ENCODE peak calls at places on chromosomes 6 and 20, in seven cellular contexts. One of them, this sample, is unnamed.

GRCh38 chr6:37524025-37524647 is 24.4 kb upstream of the CCDC167 start:
- DNase-seq in GM23338: no peak
- DNase-seq in endodermal cell: no peak
- DNase-seq in prostate gland: no peak
- DNase-seq in fibroblast of the aortic adventitia: no peak
- DNase-seq in coronary artery: no peak
- DNase-seq in hepatocyte: no peak
- DNase-seq in this sample: no peak

GRCh38 chr6:145948328-145948727 is 15.8 kb downstream of the SHPRH start:
- DNase-seq in GM23338: no peak
- DNase-seq in endodermal cell: no peak
- DNase-seq in prostate gland: no peak
- DNase-seq in fibroblast of the aortic adventitia: peak; percentile 65
- DNase-seq in coronary artery: no peak
- DNase-seq in hepatocyte: no peak
- DNase-seq in this sample: no peak

GRCh38 chr6:139891471-139891870 is 517.0 kb upstream of the CITED2 start:
- DNase-seq in GM23338: no peak
- DNase-seq in endodermal cell: no peak
- DNase-seq in prostate gland: no peak
- DNase-seq in fibroblast of the aortic adventitia: no peak
- DNase-seq in coronary artery: no peak
- DNase-seq in hepatocyte: no peak
- DNase-seq in this sample: no peak

GRCh38 chr6:151059612-151060095 is 180.1 kb upstream of the AKAP12 start:
- DNase-seq in GM23338: no peak
- DNase-seq in endodermal cell: no peak
- DNase-seq in prostate gland: no peak
- DNase-seq in fibroblast of the aortic adventitia: peak; percentile 37
- DNase-seq in coronary artery: no peak
- DNase-seq in hepatocyte: no peak
- DNase-seq in this sample: peak; percentile 90

GRCh38 chr6:151675746-151676459 is 131.6 kb upstream of the ESR1 start:
- DNase-seq in GM23338: peak; percentile 85
- DNase-seq in endodermal cell: peak; percentile 88
- DNase-seq in prostate gland: no peak
- DNase-seq in fibroblast of the aortic adventitia: peak; percentile 42
- DNase-seq in coronary artery: no peak
- DNase-seq in hepatocyte: peak; percentile 79
- DNase-seq in this sample: no peak

GRCh38 chr20:13147071-13147961 is 73.8 kb upstream of the ISM1 start:
- DNase-seq in GM23338: no peak
- DNase-seq in endodermal cell: no peak
- DNase-seq in prostate gland: no peak
- DNase-seq in fibroblast of the aortic adventitia: peak; percentile 22
- DNase-seq in coronary artery: no peak
- DNase-seq in hepatocyte: no peak
- DNase-seq in this sample: no peak

GRCh38 chr6:158784505-158784904 is 34.7 kb downstream of the EZR start:
- DNase-seq in GM23338: no peak
- DNase-seq in endodermal cell: no peak
- DNase-seq in prostate gland: no peak
- DNase-seq in fibroblast of the aortic adventitia: no peak
- DNase-seq in coronary artery: no peak
- DNase-seq in hepatocyte: no peak
- DNase-seq in this sample: no peak

GRCh38 chr6:37137881-37138568 is 31.9 kb upstream of the PIM1 start:
- DNase-seq in GM23338: no peak
- DNase-seq in endodermal cell: peak; percentile 95
- DNase-seq in prostate gland: no peak
- DNase-seq in fibroblast of the aortic adventitia: peak; percentile 67
- DNase-seq in coronary artery: no peak
- DNase-seq in hepatocyte: peak; percentile 81
- DNase-seq in this sample: peak; percentile 92

GRCh38 chr6:132749111-132749510 is 8.6 kb downstream of the VNN2 start:
- DNase-seq in GM23338: no peak
- DNase-seq in endodermal cell: no peak
- DNase-seq in prostate gland: no peak
- DNase-seq in fibroblast of the aortic adventitia: peak; percentile 47
- DNase-seq in coronary artery: no peak
- DNase-seq in hepatocyte: no peak
- DNase-seq in this sample: peak; percentile 63

GRCh38 chr6:11366183-11366933 is 133.9 kb upstream of the NEDD9 start:
- DNase-seq in GM23338: no peak
- DNase-seq in endodermal cell: peak; percentile 32
- DNase-seq in prostate gland: no peak
- DNase-seq in fibroblast of the aortic adventitia: no peak
- DNase-seq in coronary artery: no peak
- DNase-seq in hepatocyte: no peak
- DNase-seq in this sample: no peak

GRCh38 chr20:45373353-45374100 is 4.6 kb downstream of the TP53TG5 start:
- DNase-seq in GM23338: peak; percentile 94
- DNase-seq in endodermal cell: peak; percentile 97
- DNase-seq in prostate gland: peak; percentile 74
- DNase-seq in fibroblast of the aortic adventitia: peak; percentile 87
- DNase-seq in coronary artery: peak; percentile 95
- DNase-seq in hepatocyte: peak; percentile 91
- DNase-seq in this sample: peak; percentile 86

GRCh38 chr20:41395669-41396664 is 29.3 kb upstream of the EMILIN3 start:
- DNase-seq in GM23338: peak; percentile 46
- DNase-seq in endodermal cell: no peak
- DNase-seq in prostate gland: no peak
- DNase-seq in fibroblast of the aortic adventitia: no peak
- DNase-seq in coronary artery: no peak
- DNase-seq in hepatocyte: no peak
- DNase-seq in this sample: no peak

GRCh38 chr6:96836579-96837137 is 619 bp downstream of the GPR63 start:
- DNase-seq in GM23338: peak; percentile 32
- DNase-seq in endodermal cell: no peak
- DNase-seq in prostate gland: peak; percentile 13
- DNase-seq in fibroblast of the aortic adventitia: peak; percentile 3
- DNase-seq in coronary artery: no peak
- DNase-seq in hepatocyte: peak; percentile 25
- DNase-seq in this sample: no peak

GRCh38 chr20:362271-363254 is 15.7 kb downstream of the NRSN2 start:
- DNase-seq in GM23338: peak; percentile 68
- DNase-seq in endodermal cell: peak; percentile 63
- DNase-seq in prostate gland: peak; percentile 96
- DNase-seq in fibroblast of the aortic adventitia: peak; percentile 81
- DNase-seq in coronary artery: no peak
- DNase-seq in hepatocyte: peak; percentile 89
- DNase-seq in this sample: peak; percentile 91

GRCh38 chr6:70763754-70764153 is 96.1 kb downstream of the SMAP1 start:
- DNase-seq in GM23338: no peak
- DNase-seq in endodermal cell: no peak
- DNase-seq in prostate gland: no peak
- DNase-seq in fibroblast of the aortic adventitia: no peak
- DNase-seq in coronary artery: no peak
- DNase-seq in hepatocyte: no peak
- DNase-seq in this sample: peak; percentile 59

DNA sequence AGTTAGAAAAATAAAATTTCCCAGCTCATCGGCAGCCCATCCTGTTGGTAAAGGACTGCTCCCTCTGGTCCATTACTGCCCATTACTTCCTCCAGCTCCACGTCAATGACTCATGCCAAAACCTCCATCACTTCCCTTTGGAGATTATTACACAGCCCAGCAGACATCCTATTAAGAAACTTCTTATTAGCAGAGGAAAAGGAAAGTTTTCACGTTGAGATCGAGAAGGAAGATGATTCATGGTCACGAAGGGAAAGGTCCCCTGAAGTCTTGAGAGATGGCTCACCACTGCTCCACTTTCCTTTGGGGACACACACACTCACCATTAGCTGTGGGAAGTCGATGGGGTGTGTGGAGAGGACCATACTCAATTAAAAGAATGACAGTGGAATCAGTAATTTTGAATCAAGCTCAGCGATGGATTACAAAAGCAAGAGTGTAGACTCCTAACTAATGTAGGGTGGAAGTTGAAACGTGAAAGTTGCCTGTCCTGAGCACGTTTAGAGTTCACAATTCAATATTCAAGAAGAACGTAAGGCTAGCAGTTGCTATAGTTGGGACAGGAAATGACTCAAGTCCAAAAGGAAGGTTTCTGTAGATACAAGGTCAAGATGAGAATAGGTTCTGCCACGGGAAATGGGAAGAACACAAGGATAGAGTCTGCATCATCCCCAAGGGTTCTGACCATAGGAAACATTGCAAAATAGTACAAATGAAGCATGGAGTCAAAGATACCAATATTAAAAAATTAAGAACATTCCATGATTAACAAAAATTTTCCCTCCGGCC is 21.6 kb downstream of the SASH1 start:
- DNase-seq in GM23338: no peak
- DNase-seq in endodermal cell: no peak
- DNase-seq in prostate gland: no peak
- DNase-seq in fibroblast of the aortic adventitia: peak; percentile 74
- DNase-seq in coronary artery: no peak
- DNase-seq in hepatocyte: no peak
- DNase-seq in this sample: peak; percentile 81
- TF ChIP-seq CTCF in GM23338: no peak
- TF ChIP-seq CTCF in endodermal cell: no peak
- TF ChIP-seq CTCF in prostate gland: no peak
- TF ChIP-seq CTCF in fibroblast of the aortic adventitia: no peak
- TF ChIP-seq CTCF in coronary artery: no peak
- TF ChIP-seq CTCF in hepatocyte: no peak
- TF ChIP-seq CTCF in this sample: no peak

GRCh38 chr6:5999688-6000608 is 6.8 kb downstream of the NRN1 start:
- DNase-seq in GM23338: peak; percentile 51
- DNase-seq in endodermal cell: peak; percentile 75
- DNase-seq in prostate gland: no peak
- DNase-seq in fibroblast of the aortic adventitia: no peak
- DNase-seq in coronary artery: no peak
- DNase-seq in hepatocyte: no peak
- DNase-seq in this sample: no peak

GRCh38 chr6:5996701-5997419 is 9.9 kb downstream of the NRN1 start:
- DNase-seq in GM23338: peak; percentile 64
- DNase-seq in endodermal cell: peak; percentile 75
- DNase-seq in prostate gland: no peak
- DNase-seq in fibroblast of the aortic adventitia: no peak
- DNase-seq in coronary artery: no peak
- DNase-seq in hepatocyte: peak; percentile 44
- DNase-seq in this sample: no peak

GRCh38 chr6:5997420-5998093 is 9.2 kb downstream of the NRN1 start:
- DNase-seq in GM23338: peak; percentile 70
- DNase-seq in endodermal cell: peak; percentile 86
- DNase-seq in prostate gland: no peak
- DNase-seq in fibroblast of the aortic adventitia: no peak
- DNase-seq in coronary artery: no peak
- DNase-seq in hepatocyte: no peak
- DNase-seq in this sample: no peak

GRCh38 chr6:5998236-5998635 is 8.5 kb downstream of the NRN1 start:
- DNase-seq in GM23338: no peak
- DNase-seq in endodermal cell: no peak
- DNase-seq in prostate gland: no peak
- DNase-seq in fibroblast of the aortic adventitia: no peak
- DNase-seq in coronary artery: no peak
- DNase-seq in hepatocyte: no peak
- DNase-seq in this sample: no peak

DNA sequence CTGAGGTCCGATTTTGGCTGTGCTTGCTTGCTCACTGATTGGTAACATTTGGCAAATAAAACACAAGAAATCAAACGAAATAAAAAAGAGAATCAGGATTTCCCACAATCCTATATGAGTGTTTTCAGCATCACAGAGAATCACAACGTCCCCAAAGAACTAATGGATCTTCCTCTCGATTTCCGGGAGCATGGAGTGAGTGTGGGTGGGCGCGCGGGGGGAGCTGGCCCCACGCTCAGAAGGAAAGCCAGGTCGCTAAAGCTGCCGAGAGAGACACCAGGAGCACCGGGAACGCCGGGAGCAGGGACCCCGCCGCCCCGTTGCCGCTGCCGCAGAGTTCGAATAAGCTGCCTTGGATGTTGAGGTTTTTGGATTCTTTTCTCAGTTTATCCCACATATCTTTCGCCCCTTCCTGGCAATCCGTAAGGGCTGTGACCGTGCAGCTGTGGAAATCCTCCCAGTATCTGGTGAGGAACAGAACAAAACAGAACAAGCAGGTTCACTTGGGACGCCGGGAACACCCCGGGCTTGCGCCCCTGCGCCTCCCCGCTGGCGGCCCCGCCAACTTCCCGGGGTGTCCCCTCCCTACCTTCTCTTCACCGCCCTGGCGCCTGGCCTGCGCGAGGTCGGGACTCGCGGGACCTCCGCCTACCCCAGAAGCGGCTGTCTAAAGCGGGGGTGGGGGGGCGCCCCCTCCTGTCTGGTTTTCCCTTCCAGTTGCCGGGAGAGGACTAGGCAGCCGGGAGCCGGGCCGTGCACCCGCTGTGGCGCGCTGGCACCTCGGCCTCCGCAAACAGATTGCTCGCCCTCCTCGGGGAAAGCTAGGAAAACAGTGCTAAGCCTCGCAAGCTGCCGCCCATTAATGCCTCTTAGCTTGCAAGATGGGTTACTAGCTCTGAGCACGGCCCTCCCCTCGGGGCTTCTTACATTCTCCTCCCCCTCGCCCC is 7.7 kb downstream of the NRN1 start:
- DNase-seq in GM23338: peak; percentile 74
- DNase-seq in endodermal cell: peak; percentile 89
- DNase-seq in prostate gland: no peak
- DNase-seq in fibroblast of the aortic adventitia: no peak
- DNase-seq in coronary artery: no peak
- DNase-seq in hepatocyte: no peak
- DNase-seq in this sample: no peak
- H3K4me3 ChIP-seq in GM23338: peak overlapping the region; percentile 58
- H3K4me3 ChIP-seq in endodermal cell: peak overlapping the region; percentile 72
- H3K4me3 ChIP-seq in prostate gland: no peak overlapping the region
- H3K4me3 ChIP-seq in fibroblast of the aortic adventitia: no peak overlapping the region
- H3K4me3 ChIP-seq in coronary artery: peak overlapping the region; percentile 40
- H3K4me3 ChIP-seq in hepatocyte: no peak overlapping the region
- H3K4me3 ChIP-seq in this sample: no peak overlapping the region

GRCh38 chr6:152952866-152953509 is 29.9 kb downstream of the FBXO5 start:
- DNase-seq in GM23338: peak; percentile 69
- DNase-seq in endodermal cell: no peak
- DNase-seq in prostate gland: no peak
- DNase-seq in fibroblast of the aortic adventitia: peak; percentile 71
- DNase-seq in coronary artery: no peak
- DNase-seq in hepatocyte: peak; percentile 26
- DNase-seq in this sample: peak; percentile 50
- TF ChIP-seq CTCF in GM23338: peak; percentile 75
- TF ChIP-seq CTCF in endodermal cell: peak; percentile 80
- TF ChIP-seq CTCF in prostate gland: peak; percentile 31
- TF ChIP-seq CTCF in fibroblast of the aortic adventitia: peak; percentile 65
- TF ChIP-seq CTCF in coronary artery: no peak
- TF ChIP-seq CTCF in hepatocyte: peak; percentile 68
- TF ChIP-seq CTCF in this sample: peak; percentile 62

DNA sequence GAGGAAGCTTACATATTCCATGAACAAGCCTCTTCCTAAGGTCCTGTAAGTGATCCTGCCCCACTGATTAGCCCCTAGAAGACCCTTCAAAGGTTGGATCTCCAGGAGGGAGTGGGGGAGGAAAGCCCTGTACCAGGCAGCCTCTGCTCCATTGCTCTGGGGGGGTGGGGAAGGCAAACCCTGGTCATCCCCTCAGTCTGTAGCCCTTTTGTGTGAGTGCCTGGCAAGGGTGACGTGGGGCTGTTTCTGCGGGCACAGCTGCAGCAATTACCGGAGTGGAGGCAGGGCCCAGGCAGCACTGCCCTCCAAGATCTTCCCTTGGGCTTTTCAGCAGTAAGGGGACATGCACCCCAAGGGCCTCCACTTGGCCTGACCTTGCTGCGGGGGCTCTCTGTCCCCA is at the start of gene MOG:
- DNase-seq in GM23338: no peak
- DNase-seq in endodermal cell: no peak
- DNase-seq in prostate gland: no peak
- DNase-seq in fibroblast of the aortic adventitia: no peak
- DNase-seq in coronary artery: no peak
- DNase-seq in hepatocyte: no peak
- DNase-seq in this sample: no peak
- H3K4me3 ChIP-seq in GM23338: no peak within 1 kb of the TSS
- H3K4me3 ChIP-seq in endodermal cell: no peak within 1 kb of the TSS
- H3K4me3 ChIP-seq in prostate gland: no peak within 1 kb of the TSS
- H3K4me3 ChIP-seq in fibroblast of the aortic adventitia: no peak within 1 kb of the TSS
- H3K4me3 ChIP-seq in coronary artery: no peak within 1 kb of the TSS
- H3K4me3 ChIP-seq in hepatocyte: no peak within 1 kb of the TSS
- H3K4me3 ChIP-seq in this sample: no peak within 1 kb of the TSS

This sample was measured in fibroblast of villous mesenchyme.